ENCODE peak calls at places on chromosomes 4 and X, in four cellular contexts. V is WTC11, Z is K562, S is GM12878. I is an unnamed sample.

GRCh38 chr4:132330994-132331393 is 818.1 kb upstream of the PCDH10 start:
- DNase-seq in V (no peak), Z (no peak), S (no peak), I (no peak)

GRCh38 chr4:138775485-138775884 is 240.1 kb upstream of the NOCT start:
- DNase-seq in V (no peak), Z (no peak), S (no peak), I (no peak)

GRCh38 chr4:88737304-88738015 is 39.8 kb upstream of the NAP1L5 start:
- DNase-seq in V (peak), Z (no peak), S (peak), I (no peak)

GRCh38 chr4:27985522-27985921 is 1124.9 kb downstream of the STIM2 start:
- DNase-seq in V (no peak), Z (no peak), S (peak), I (no peak)

GRCh38 chr4:78542373-78542772 is 9.2 kb upstream of the ANXA3 start:
- DNase-seq in V (no peak), Z (no peak), S (no peak), I (peak)

GRCh38 chr4:37453361-37454262 is 209.1 kb downstream of the NWD2 start:
- DNase-seq in V (peak), Z (peak), S (no peak), I (no peak)

GRCh38 chr4:173318648-173319211 is 15.4 kb downstream of the HMGB2 start:
- DNase-seq in V (no peak), Z (no peak), S (no peak), I (peak)

GRCh38 chrX:41067721-41068120 is 17.5 kb upstream of the USP9X start:
- DNase-seq in V (no peak), Z (peak), S (no peak), I (no peak)

GRCh38 chrX:21946925-21947641 is 6.6 kb downstream of the SMS start:
- DNase-seq in V (peak), Z (peak), S (no peak), I (no peak)

GRCh38 chrX:44343412-44343942 is at the start of gene EFHC2:
- DNase-seq in V (peak), Z (peak), S (no peak), I (no peak)

GRCh38 chrX:74453178-74453577 is 31.9 kb downstream of the SLC16A2 start:
- DNase-seq in V (no peak), Z (no peak), S (no peak), I (no peak)

GRCh38 chr4:181372014-181372413 is 871.2 kb upstream of the TENM3 start:
- DNase-seq in V (no peak), Z (no peak), S (no peak), I (no peak)

GRCh38 chr4:67922697-67923096 is 38.9 kb upstream of the TMPRSS11D start:
- DNase-seq in V (no peak), Z (no peak), S (no peak), I (no peak)

GRCh38 chr4:94558392-94558920 is 106.7 kb downstream of the PDLIM5 start:
- DNase-seq in V (no peak), Z (no peak), S (no peak), I (no peak)

GRCh38 chr4:94562285-94562684 is 110.5 kb downstream of the PDLIM5 start:
- DNase-seq in V (no peak), Z (no peak), S (no peak), I (no peak)

GRCh38 chr4:94564252-94564651 is 112.5 kb downstream of the PDLIM5 start:
- DNase-seq in V (no peak), Z (no peak), S (no peak), I (peak)

GRCh38 chr4:94561249-94562024 is 109.7 kb downstream of the PDLIM5 start:
- DNase-seq in V (no peak), Z (no peak), S (no peak), I (no peak)

GRCh38 chr4:94559351-94559806 is 107.6 kb downstream of the PDLIM5 start:
- DNase-seq in V (no peak), Z (no peak), S (no peak), I (no peak)
- TF ChIP-seq CREM in V (no peak), Z (no peak), S (no peak), I (no peak)

GRCh38 chr4:24408640-24409039 is 175.7 kb downstream of the DHX15 start:
- DNase-seq in V (no peak), Z (no peak), S (no peak), I (no peak)
- TF ChIP-seq CREM in V (no peak), Z (no peak), S (no peak), I (no peak)

GRCh38 chr4:33390977-33391376 is 2670.8 kb downstream of the PCDH7 start:
- DNase-seq in V (no peak), Z (no peak), S (no peak), I (no peak)

GRCh38 chr4:33381806-33382205 is 2661.6 kb downstream of the PCDH7 start:
- DNase-seq in V (no peak), Z (no peak), S (no peak), I (no peak)

GRCh38 chr4:33386761-33387160 is 2666.6 kb downstream of the PCDH7 start:
- DNase-seq in V (no peak), Z (no peak), S (no peak), I (no peak)
- TF ChIP-seq CREM in V (no peak), Z (no peak), S (no peak), I (no peak)

DNA sequence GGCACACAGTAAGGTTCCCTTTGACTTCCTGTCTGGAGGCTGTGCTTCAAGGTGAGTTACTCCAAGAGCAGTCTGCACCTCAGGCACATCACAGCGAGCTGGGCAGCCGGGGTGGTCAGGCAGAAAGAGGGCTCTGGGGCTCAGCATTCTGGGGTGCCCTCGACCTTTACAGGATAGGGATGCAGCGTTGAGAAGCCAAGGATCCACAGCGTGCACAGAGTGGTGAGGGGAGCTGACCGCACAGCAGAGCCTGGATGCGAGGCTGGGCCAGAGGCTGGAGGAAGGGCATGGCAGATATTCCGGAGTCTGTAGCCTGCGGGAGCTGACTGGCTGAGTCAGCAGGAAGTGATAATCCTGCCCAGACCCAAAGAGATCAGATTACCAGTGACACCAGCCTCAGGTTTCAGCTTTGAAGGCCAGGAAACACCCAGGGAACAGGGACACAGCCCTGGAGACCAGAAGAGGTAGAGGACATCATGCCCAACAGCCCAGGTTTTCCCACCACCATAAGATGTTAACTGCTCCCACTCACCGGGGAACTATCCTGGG is 38.4 kb upstream of the PDLIM3 start:
- DNase-seq in V (peak), Z (peak), S (no peak), I (peak)
- TF ChIP-seq CREM in V (no peak), Z (peak), S (no peak), I (no peak)

DNA sequence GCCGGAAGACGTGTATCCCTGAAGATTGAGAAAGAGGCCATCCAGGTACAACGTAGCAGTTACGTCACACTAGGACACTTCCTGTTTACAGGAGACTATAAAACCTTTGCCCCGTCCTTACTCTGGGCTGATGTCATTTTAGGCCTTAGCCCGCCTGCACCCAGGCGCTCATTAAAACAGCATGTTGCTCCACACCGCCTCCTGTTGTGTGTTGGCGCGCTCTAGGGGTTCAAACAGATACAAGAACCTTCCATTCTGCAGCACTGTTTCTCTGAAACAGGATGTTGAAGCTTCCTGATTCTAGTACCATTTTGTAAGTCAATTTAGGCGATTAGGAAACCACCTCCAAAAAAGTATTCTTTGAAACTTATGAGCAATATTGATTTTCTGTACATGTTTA is 722.1 kb downstream of the PCDH7 start:
- DNase-seq in V (peak), Z (peak), S (no peak), I (peak)
- TF ChIP-seq CREM in V (no peak), Z (no peak), S (no peak), I (no peak)